ENCODE peak calls at places on chromosomes 12 and 14, in ten cellular contexts. M is right cardiac atrium; G is naive thymus-derived CD4-positive, alpha-beta T cell; P is body of pancreas; W is breast epithelium; D is thoracic aorta; V is pancreas; F is IMR-90; I is PC-9; U is CD8-positive, alpha-beta memory T cell. N is an unnamed sample.
A peak's percentile ranks its signal among the peaks of the same experiment; 100 is the strongest.

GRCh38 chr14:81323621-81324400 is 76.3 kb downstream of the STON2 start:
- DNase-seq in M (no peak), G (no peak), P (no peak), W (peak; percentile 54), D (no peak), V (peak; percentile 49), F (no peak), I (peak; percentile 79), U (no peak), N (peak; percentile 19)

GRCh38 chr12:94762259-94762942 is 112.0 kb upstream of the TMCC3 start:
- DNase-seq in M (no peak), G (no peak), P (no peak), W (no peak), D (no peak), V (no peak), F (no peak), I (peak; percentile 72), U (no peak), N (no peak)

GRCh38 chr14:70397746-70398145 is 19.1 kb downstream of the SYNJ2BP start:
- DNase-seq in M (no peak), G (no peak), P (no peak), W (no peak), D (no peak), V (no peak), F (no peak), I (no peak), U (no peak), N (no peak)

GRCh38 chr14:83825836-83826235 is 1704.1 kb upstream of the FLRT2 start:
- DNase-seq in M (no peak), G (no peak), P (no peak), W (no peak), D (no peak), V (no peak), F (no peak), I (no peak), U (no peak), N (no peak)

GRCh38 chr12:104455594-104456416 is 943 bp upstream of the CHST11 start:
- DNase-seq in M (no peak), G (no peak), P (no peak), W (no peak), D (no peak), V (no peak), F (no peak), I (no peak), U (no peak), N (peak; percentile 8)

GRCh38 chr12:68406134-68406576 is 74.0 kb upstream of the MDM1 start:
- DNase-seq in M (peak; percentile 95), G (no peak), P (peak; percentile 94), W (peak; percentile 92), D (peak; percentile 19), V (peak; percentile 94), F (peak; percentile 82), I (peak; percentile 56), U (no peak), N (peak; percentile 60)

GRCh38 chr12:50581226-50582184 is 76.7 kb downstream of the DIP2B start:
- DNase-seq in M (no peak), G (no peak), P (no peak), W (no peak), D (no peak), V (no peak), F (peak; percentile 93), I (peak; percentile 70), U (no peak), N (no peak)

GRCh38 chr14:92546347-92547053 is 32.9 kb downstream of the RIN3 start:
- DNase-seq in M (no peak), G (no peak), P (no peak), W (no peak), D (no peak), V (no peak), F (peak; percentile 82), I (no peak), U (no peak), N (peak; percentile 40)

GRCh38 chr14:66507181-66507721 is 696 bp upstream of the GPHN start:
- DNase-seq in M (no peak), G (no peak), P (no peak), W (no peak), D (no peak), V (no peak), F (no peak), I (no peak), U (no peak), N (no peak)

GRCh38 chr12:131219173-131220006 is 265.7 kb downstream of the ADGRD1 start:
- DNase-seq in M (no peak), G (no peak), P (no peak), W (no peak), D (no peak), V (peak; percentile 36), F (no peak), I (no peak), U (no peak), N (no peak)
- H3K4me3 ChIP-seq in M (no peak overlapping the region), G (no peak overlapping the region), P (no peak overlapping the region), W (no peak overlapping the region), D (no peak overlapping the region), V (no peak overlapping the region), F (no peak overlapping the region), I (no peak overlapping the region), U (no peak overlapping the region), N (no peak overlapping the region)

GRCh38 chr14:105153739-105154475 is 14.7 kb downstream of the JAG2 start:
- DNase-seq in M (no peak), G (no peak), P (peak; percentile 9), W (no peak), D (no peak), V (peak; percentile 70), F (no peak), I (no peak), U (no peak), N (no peak)
- H3K4me1 ChIP-seq in M (peaks cover 3% of the 10 kb centered on the region), G (no peaks in the 10 kb centered on the region), P (no peaks in the 10 kb centered on the region), W (no peaks in the 10 kb centered on the region), D (no peaks in the 10 kb centered on the region), V (no peaks in the 10 kb centered on the region), F (no peaks in the 10 kb centered on the region), I (no peaks in the 10 kb centered on the region), U (no peaks in the 10 kb centered on the region), N (peaks cover 30% of the 10 kb centered on the region)

DNA sequence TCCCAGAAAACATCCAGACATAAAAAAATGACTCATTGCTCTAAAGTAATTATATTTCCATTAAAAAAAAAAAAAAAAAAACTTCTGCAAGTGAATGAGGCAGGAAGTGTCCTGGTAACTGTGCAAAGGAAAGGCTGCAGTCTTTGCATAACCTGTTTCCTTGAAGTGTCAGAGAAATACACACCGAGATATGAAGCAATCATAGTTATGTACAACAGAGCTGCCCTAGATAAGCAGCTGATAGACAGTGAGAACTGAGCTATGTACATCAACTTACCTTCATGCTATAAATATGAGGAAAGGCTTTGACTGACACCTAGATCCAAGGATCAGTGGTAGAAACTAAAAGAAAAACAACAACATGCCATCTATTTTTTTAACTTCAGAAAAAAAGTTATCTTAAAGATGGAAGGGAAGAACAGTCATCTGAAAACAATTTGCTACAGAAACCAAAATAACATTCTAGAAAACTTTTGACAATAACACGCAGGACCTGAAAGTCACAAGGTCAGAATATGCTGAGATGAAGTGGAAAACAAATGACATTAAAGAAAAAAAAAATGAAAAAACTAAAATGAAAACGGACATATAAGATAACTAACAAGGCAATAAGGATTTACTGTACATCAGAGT is 263.2 kb downstream of the SEC23A start:
- DNase-seq in M (no peak), G (no peak), P (no peak), W (no peak), D (no peak), V (no peak), F (no peak), I (peak; percentile 75), U (no peak), N (no peak)
- H3K27ac ChIP-seq in M (no peak overlapping the region), G (no peak overlapping the region), P (no peak overlapping the region), W (no peak overlapping the region), D (no peak overlapping the region), V (no peak overlapping the region), F (no peak overlapping the region), I (no peak overlapping the region), U (no peak overlapping the region), N (no peak overlapping the region)

DNA sequence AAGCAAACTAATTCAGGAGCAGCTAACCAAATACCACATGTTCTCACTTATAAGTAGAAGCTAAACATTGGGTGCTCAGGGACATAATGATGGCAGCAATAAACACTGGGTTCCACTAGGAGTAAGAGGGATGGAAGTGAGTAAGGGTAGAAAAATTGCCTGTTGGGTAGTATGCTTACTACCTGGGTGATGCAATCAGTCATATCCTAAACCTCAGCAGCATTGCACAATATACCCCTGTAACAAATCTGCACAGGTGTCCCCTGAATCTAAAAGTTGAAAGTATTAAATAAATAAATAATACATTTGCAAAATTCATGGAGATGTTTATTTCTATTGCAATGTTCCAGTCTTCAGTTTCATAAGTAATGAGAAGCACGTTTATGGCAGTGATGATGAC is 409.8 kb upstream of the FOXG1 start:
- DNase-seq in M (no peak), G (no peak), P (no peak), W (no peak), D (no peak), V (no peak), F (no peak), I (no peak), U (no peak), N (no peak)
- H3K4me3 ChIP-seq in M (no peak overlapping the region), G (no peak overlapping the region), P (no peak overlapping the region), W (no peak overlapping the region), D (no peak overlapping the region), V (no peak overlapping the region), F (no peak overlapping the region), I (no peak overlapping the region), U (no peak overlapping the region), N (no peak overlapping the region)